ENCODE peak calls at places on chromosomes 11 and 22, in eight cellular contexts. G, H, R, E, A, X, O and Y are unnamed samples.

GRCh38 chr11:30291331-30291730 is 31.6 kb upstream of the ARL14EP start:
- DNase-seq in G (no peak), H (no peak), R (no peak), E (no peak), A (no peak), X (no peak), O (no peak), Y (no peak)

GRCh38 chr11:8167796-8168195 is 1.0 kb downstream of the RIC3 start:
- DNase-seq in G (no peak), H (peak; percentile 32), R (no peak), E (peak; percentile 8), A (peak; percentile 46), X (no peak), O (no peak), Y (no peak)

GRCh38 chr11:115244758-115245157 is 259.5 kb downstream of the CADM1 start:
- DNase-seq in G (no peak), H (no peak), R (no peak), E (no peak), A (no peak), X (no peak), O (no peak), Y (no peak)

GRCh38 chr11:36235750-36236149 is 53.5 kb downstream of the COMMD9 start:
- DNase-seq in G (no peak), H (peak; percentile 26), R (no peak), E (no peak), A (no peak), X (no peak), O (no peak), Y (no peak)

GRCh38 chr22:37538590-37539357 is 19.6 kb upstream of the CARD10 start:
- DNase-seq in G (peak; percentile 92), H (peak; percentile 95), R (peak; percentile 89), E (peak; percentile 97), A (peak; percentile 94), X (peak; percentile 96), O (peak; percentile 93), Y (peak; percentile 72)

GRCh38 chr11:129224538-129224937 is 32.4 kb upstream of the ARHGAP32 start:
- DNase-seq in G (no peak), H (peak; percentile 37), R (no peak), E (no peak), A (no peak), X (no peak), O (no peak), Y (no peak)

GRCh38 chr11:45374632-45375031 is 88.5 kb upstream of the SYT13 start:
- DNase-seq in G (no peak), H (no peak), R (no peak), E (peak; percentile 13), A (no peak), X (no peak), O (no peak), Y (no peak)

GRCh38 chr11:124830749-124831148 is 30.5 kb upstream of the MSANTD2 start:
- DNase-seq in G (no peak), H (no peak), R (no peak), E (no peak), A (no peak), X (no peak), O (no peak), Y (no peak)